ENCODE peak calls at places on chromosomes 3 and 15, in four cellular contexts. O, H, Q and C are unnamed samples. For H3K27me3, the result is how much of the 10 kb centered on the place peaks cover.

GRCh38 chr15:70976856-70977255 is 84.2 kb downstream of the LRRC49 start:
- DNase-seq in Q (peak), H (no peak), O (no peak), C (no peak)

GRCh38 chr15:64870350-64870749 is 28.6 kb downstream of the PLEKHO2 start:
- DNase-seq in O (no peak), Q (no peak), H (no peak), C (no peak)

GRCh38 chr15:59296181-59296617 is 76.5 kb downstream of the MYO1E start:
- DNase-seq in Q (peak), H (no peak), O (no peak), C (no peak)

GRCh38 chr3:129305592-129306091 is 27.0 kb downstream of the HMCES start:
- DNase-seq in Q (peak), O (peak), H (no peak), C (no peak)

GRCh38 chr3:8554725-8555621 is 53.4 kb downstream of the LMCD1 start:
- DNase-seq in H (no peak), Q (peak), O (peak), C (no peak)

GRCh38 chr3:45596290-45596791 is 1.8 kb downstream of the LIMD1 start:
- DNase-seq in Q (no peak), O (no peak), H (no peak), C (no peak)

GRCh38 chr15:33934396-33934795 is 33.9 kb upstream of the CHRM5 start:
- DNase-seq in H (no peak), O (no peak), Q (peak), C (no peak)

GRCh38 chr15:46277994-46278885 is 643.4 kb downstream of the SQOR start:
- DNase-seq in H (no peak), O (peak), Q (no peak), C (no peak)

GRCh38 chr3:108031893-108032292 is 58.9 kb downstream of the CD47 start:
- DNase-seq in O (no peak), H (no peak), Q (peak), C (no peak)

GRCh38 chr3:128559486-128560225 is 66.7 kb upstream of the GATA2 start:
- DNase-seq in O (no peak), H (no peak), Q (no peak), C (no peak)

GRCh38 chr15:34027606-34028005 is 11.4 kb downstream of the AVEN start:
- DNase-seq in O (no peak), H (no peak), Q (no peak), C (no peak)

GRCh38 chr3:32492684-32493436 is 9.8 kb downstream of the CMTM6 start:
- DNase-seq in Q (peak), O (no peak), H (no peak), C (no peak)

GRCh38 chr3:184361532-184361931 is at the start of the genes CLCN2 and POLR2H:
- DNase-seq in O (peak), H (no peak), Q (peak), C (peak)

GRCh38 chr3:161691677-161692076 is 195.1 kb downstream of the OTOL1 start:
- DNase-seq in H (no peak), Q (no peak), O (no peak), C (no peak)

GRCh38 chr15:40863660-40864285 is 10.3 kb downstream of the RHOV start:
- DNase-seq in Q (no peak), O (no peak), H (no peak), C (no peak)

GRCh38 chr15:53197426-53197839 is 407.3 kb upstream of the ONECUT1 start:
- DNase-seq in O (peak), H (no peak), Q (peak), C (peak)

GRCh38 chr3:58518304-58518789 is 18.6 kb downstream of the ACOX2 start:
- DNase-seq in Q (no peak), O (peak), H (no peak), C (no peak)

GRCh38 chr3:135967867-135968266 is 2.3 kb downstream of the PPP2R3A start:
- DNase-seq in Q (no peak), H (no peak), O (no peak), C (no peak)

GRCh38 chr15:98568382-98569017 is 79.8 kb upstream of the IGF1R start:
- DNase-seq in H (no peak), Q (peak), O (no peak), C (no peak)

GRCh38 chr15:52529289-52529929 is 729 bp upstream of the MYO5A start:
- DNase-seq in Q (no peak), H (no peak), O (no peak), C (no peak)

DNA sequence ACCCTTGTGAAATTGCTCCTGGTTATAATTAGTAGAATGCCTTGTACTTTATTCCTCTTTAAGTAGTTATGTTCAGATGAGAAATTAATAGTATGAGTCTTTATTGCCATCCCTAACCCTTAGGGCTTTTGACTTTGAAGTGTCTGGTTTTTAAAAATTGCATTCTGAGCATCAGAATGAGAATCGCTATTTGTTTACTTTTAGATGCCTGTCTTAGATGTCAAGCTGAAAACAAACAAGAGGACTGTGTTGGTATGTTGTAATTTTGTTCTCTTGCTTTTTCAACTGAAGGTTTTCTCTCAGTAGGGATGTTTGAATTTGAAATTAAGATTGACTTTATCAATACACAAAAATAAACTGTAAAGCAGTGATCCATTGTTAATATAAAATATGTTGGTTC is 5.2 kb downstream of the RNF7 start:
- DNase-seq in O (no peak), Q (no peak), H (no peak), C (no peak)
- H3K4me3 ChIP-seq in O (no peak), Q (no peak), H (no peak), C (no peak)

GRCh38 chr3:127413871-127414270 is 126.0 kb upstream of the PRR20G start:
- DNase-seq in Q (no peak), O (no peak), H (no peak), C (no peak)
- H3K27me3 ChIP-seq in Q (under half), O (under half), H (under half), C (under half)

GRCh38 chr3:133441867-133442270 is 42.0 kb downstream of the BFSP2 start:
- DNase-seq in Q (no peak), H (no peak), O (no peak), C (no peak)
- H3K4me3 ChIP-seq in Q (no peak), H (no peak), O (no peak), C (no peak)

DNA sequence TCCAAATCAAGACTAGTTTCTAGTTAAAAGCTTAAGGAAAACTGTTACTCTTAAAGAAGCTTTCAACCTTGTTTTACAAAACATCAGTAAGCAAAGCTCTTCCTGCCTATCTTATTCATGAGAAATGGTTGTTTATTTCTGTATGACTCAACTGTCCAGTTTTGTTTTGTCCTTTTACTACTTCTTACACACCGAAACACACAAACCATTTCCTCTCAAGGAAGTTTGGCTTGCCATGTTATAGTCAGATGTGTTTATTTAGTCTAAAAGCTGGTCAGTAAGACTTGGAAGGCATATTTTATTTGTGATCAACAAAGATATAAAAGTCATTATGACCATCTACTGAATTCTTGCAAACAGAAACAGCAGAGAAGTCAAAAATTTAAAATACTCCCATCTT is 53.2 kb upstream of the RBSN start:
- DNase-seq in H (no peak), Q (no peak), O (no peak), C (no peak)
- H3K27me3 ChIP-seq in H (under half), Q (half or more), O (half or more), C (under half)

GRCh38 chr3:151879684-151880282 is 6.3 kb downstream of the SUCNR1 start:
- DNase-seq in Q (no peak), O (no peak), H (no peak), C (no peak)
- H3K4me3 ChIP-seq in Q (no peak), O (no peak), H (no peak), C (no peak)

GRCh38 chr15:90667063-90667754 is 49.9 kb upstream of the BLM start:
- DNase-seq in Q (peak), O (no peak), H (no peak), C (no peak)

GRCh38 chr15:90664650-90665287 is 52.4 kb upstream of the BLM start:
- DNase-seq in O (no peak), Q (peak), H (no peak), C (no peak)

GRCh38 chr15:90666135-90666909 is 50.8 kb upstream of the BLM start:
- DNase-seq in O (no peak), Q (no peak), H (no peak), C (no peak)

GRCh38 chr15:90660195-90660995 is 56.8 kb upstream of the BLM start:
- DNase-seq in O (peak), Q (peak), H (no peak), C (no peak)

DNA sequence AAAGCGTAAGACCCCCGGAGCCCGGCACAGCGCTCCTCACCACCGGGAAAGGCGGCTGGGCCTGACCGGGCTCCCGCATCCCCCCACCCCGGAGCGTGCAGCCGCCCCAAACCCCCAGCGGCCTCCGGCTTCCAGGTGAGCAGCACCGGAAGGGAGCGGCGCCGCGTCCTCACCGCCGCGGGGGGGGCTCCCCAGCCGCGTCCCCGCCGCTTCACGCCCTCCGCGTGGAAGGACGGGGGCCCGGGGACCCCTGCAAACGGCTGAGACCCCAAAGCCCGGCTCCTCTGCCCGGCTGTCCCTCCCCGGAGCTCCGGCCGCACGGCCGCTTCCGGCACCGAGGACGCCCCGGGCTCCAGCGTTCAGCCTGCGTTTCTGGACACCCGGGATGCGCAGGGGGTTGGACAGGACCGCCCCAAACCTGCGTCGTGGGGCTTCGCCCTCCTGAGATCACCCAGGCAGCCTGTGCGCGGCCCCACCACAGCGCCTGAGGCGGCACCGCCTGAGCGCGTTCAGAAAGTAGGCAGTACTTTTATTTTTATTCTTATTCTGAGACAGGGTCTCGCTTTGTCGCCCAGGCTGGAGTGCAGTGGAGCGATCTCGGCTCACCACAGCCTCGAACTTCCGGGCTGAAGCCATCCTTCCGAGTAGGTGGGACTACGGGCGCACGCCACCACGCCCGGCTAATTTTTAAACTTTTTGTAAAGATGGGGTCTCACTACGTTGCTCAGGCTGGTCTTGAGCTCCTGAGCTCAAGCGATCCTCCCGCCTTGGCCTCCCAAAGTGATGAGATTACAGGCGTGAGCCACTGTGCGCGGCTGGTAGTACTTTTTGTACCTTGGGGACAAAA is 51.6 kb upstream of the BLM start:
- DNase-seq in O (no peak), H (no peak), Q (peak), C (peak)
- H3K27me3 ChIP-seq in O (under half), H (under half), Q (under half), C (under half)

GRCh38 chr3:64222501-64222900 is 2.8 kb downstream of the PRICKLE2 start:
- DNase-seq in Q (no peak), O (no peak), H (no peak), C (no peak)
- H3K4me3 ChIP-seq in Q (peak), O (no peak), H (no peak), C (no peak)

GRCh38 chr3:34073961-34074360 is 275.5 kb downstream of the PDCD6IP start:
- DNase-seq in O (no peak), H (no peak), Q (no peak), C (no peak)

GRCh38 chr3:34070831-34071230 is 272.4 kb downstream of the PDCD6IP start:
- DNase-seq in H (no peak), O (no peak), Q (no peak), C (no peak)

GRCh38 chr3:34075975-34076374 is 277.5 kb downstream of the PDCD6IP start:
- DNase-seq in Q (no peak), H (no peak), O (no peak), C (no peak)

GRCh38 chr3:34072297-34072696 is 273.9 kb downstream of the PDCD6IP start:
- DNase-seq in H (no peak), O (no peak), Q (no peak), C (no peak)

DNA sequence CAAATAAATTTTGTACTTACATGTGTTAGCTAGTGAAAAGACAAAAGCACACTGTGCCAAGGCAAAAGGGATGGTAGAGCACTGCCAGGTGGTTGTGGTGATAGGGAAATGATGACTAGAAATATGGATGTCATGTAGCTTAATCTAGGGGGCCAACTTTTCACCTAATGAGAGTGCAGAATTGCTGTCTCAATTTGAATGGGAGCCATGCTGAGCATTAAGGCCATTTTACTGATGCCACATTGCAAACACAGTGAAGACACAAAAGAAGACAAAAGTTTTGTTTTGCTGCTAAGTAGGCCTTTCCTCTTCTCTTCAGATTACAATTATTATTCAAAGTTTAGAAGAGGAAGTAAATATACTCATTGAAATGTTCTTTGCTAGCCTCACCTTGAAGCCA is 274.7 kb downstream of the PDCD6IP start:
- DNase-seq in Q (no peak), O (no peak), H (no peak), C (no peak)
- H3K27me3 ChIP-seq in Q (under half), O (under half), H (under half), C (under half)